ENCODE peak calls at places on chromosomes 13 and 19, in seven cellular contexts. G is hepatocyte, R is DND-41, O is keratinocyte, M is astrocyte, L is MM.1S, U is GM23248. V is an unnamed sample.

GRCh38 chr19:19214892-19215291 is 3.1 kb downstream of the NCAN start:
- DNase-seq in G (peak), R (peak), O (no peak), M (peak), L (peak), U (peak), V (peak)

GRCh38 chr19:55178781-55179569 is 1.1 kb downstream of the SYT5 start:
- DNase-seq in G (peak), R (peak), O (no peak), M (peak), L (peak), U (peak), V (peak)

GRCh38 chr19:40759352-40759751 is 8.3 kb downstream of the SNRPA start:
- DNase-seq in G (no peak), R (no peak), O (no peak), M (no peak), L (no peak), U (no peak), V (no peak)

GRCh38 chr19:50580240-50580639 is 12.0 kb upstream of the LRRC4B start:
- DNase-seq in G (no peak), R (no peak), O (no peak), M (no peak), L (no peak), U (no peak), V (no peak)

GRCh38 chr13:109509154-109509905 is 277.1 kb downstream of the IRS2 start:
- DNase-seq in G (peak), R (no peak), O (no peak), M (peak), L (no peak), U (peak), V (no peak)

GRCh38 chr13:49366841-49367240 is 77.0 kb downstream of the CAB39L start:
- DNase-seq in G (no peak), R (no peak), O (no peak), M (peak), L (no peak), U (peak), V (no peak)

GRCh38 chr19:54100560-54100959 is at the start of gene OSCAR:
- DNase-seq in G (no peak), R (no peak), O (no peak), M (no peak), L (no peak), U (no peak), V (no peak)

GRCh38 chr19:45771331-45771933 is 2.4 kb upstream of the SIX5 start:
- DNase-seq in G (no peak), R (no peak), O (no peak), M (no peak), L (no peak), U (no peak), V (no peak)

GRCh38 chr19:35349614-35350521 is 2.2 kb downstream of the FFAR1 start:
- DNase-seq in G (no peak), R (no peak), O (no peak), M (no peak), L (no peak), U (no peak), V (no peak)

GRCh38 chr19:17488593-17489391 is 18.5 kb downstream of the SLC27A1 start:
- DNase-seq in G (peak), R (peak), O (no peak), M (no peak), L (peak), U (peak), V (peak)

GRCh38 chr13:99144306-99144705 is 56.3 kb upstream of the UBAC2 start:
- DNase-seq in G (no peak), R (no peak), O (no peak), M (no peak), L (peak), U (no peak), V (no peak)

GRCh38 chr13:40440990-40441820 is 225.2 kb downstream of the FOXO1 start:
- DNase-seq in G (no peak), R (no peak), O (no peak), M (peak), L (no peak), U (peak), V (no peak)

GRCh38 chr13:59409211-59409610 is 754.5 kb downstream of the DIAPH3 start:
- DNase-seq in G (peak), R (no peak), O (no peak), M (peak), L (no peak), U (no peak), V (peak)

GRCh38 chr19:31578326-31578725 is 229.1 kb upstream of the TSHZ3 start:
- DNase-seq in G (no peak), R (no peak), O (no peak), M (no peak), L (no peak), U (no peak), V (no peak)

GRCh38 chr19:19485998-19486290 is 29.4 kb downstream of the TSSK6 start:
- DNase-seq in G (no peak), R (no peak), O (no peak), M (no peak), L (no peak), U (no peak), V (no peak)

GRCh38 chr13:110493161-110493593 is 68.3 kb downstream of the RAB20 start:
- DNase-seq in G (no peak), R (no peak), O (no peak), M (no peak), L (no peak), U (no peak), V (no peak)

GRCh38 chr19:10219678-10220077 is 11.5 kb downstream of the S1PR2 start:
- DNase-seq in G (peak), R (no peak), O (no peak), M (no peak), L (peak), U (peak), V (peak)

GRCh38 chr19:35986664-35987570 is 8.1 kb upstream of the SDHAF1 start:
- DNase-seq in G (peak), R (no peak), O (no peak), M (no peak), L (no peak), U (peak), V (peak)

GRCh38 chr13:53123536-53123935 is 94.9 kb downstream of the OLFM4 start:
- DNase-seq in G (no peak), R (no peak), O (no peak), M (no peak), L (no peak), U (no peak), V (no peak)

GRCh38 chr13:109897988-109898623 is 111.7 kb upstream of the IRS2 start:
- DNase-seq in G (no peak), R (no peak), O (no peak), M (no peak), L (no peak), U (peak), V (no peak)

GRCh38 chr19:8655340-8655709 is 24.9 kb downstream of the NFILZ start:
- DNase-seq in G (no peak), R (peak), O (no peak), M (no peak), L (peak), U (no peak), V (no peak)

GRCh38 chr13:44158055-44158655 is 215.5 kb upstream of the SERP2 start:
- DNase-seq in G (no peak), R (no peak), O (no peak), M (no peak), L (no peak), U (no peak), V (no peak)
- H3K27ac ChIP-seq in G (peak), R (no peak), O (peak), M (no peak), L (no peak), U (no peak), V (no peak)

DNA sequence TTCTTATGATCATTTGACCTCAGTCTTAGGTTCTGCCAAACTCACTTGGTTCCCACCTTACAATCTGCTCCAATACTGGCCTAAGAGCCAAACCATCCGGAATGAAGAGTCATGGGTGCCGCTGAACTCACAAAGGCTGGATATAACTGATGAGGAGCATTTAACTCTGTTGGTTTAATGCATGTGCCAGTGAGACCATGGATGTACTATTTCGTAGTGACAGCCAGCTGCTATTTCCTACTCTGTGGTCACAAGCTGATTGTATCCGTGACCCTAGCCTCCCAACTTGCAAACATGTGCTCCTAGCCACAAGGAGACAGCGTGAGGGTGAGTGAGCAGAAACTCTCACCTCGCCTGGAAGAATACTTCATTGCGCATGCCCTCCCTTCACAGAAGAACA is 67.0 kb upstream of the RAP2A start:
- DNase-seq in G (no peak), R (peak), O (no peak), M (peak), L (no peak), U (peak), V (no peak)
- TF ChIP-seq EZH2 in G (no peak), R (no peak), O (no peak), M (no peak), L (no peak), U (no peak), V (no peak)

DNA sequence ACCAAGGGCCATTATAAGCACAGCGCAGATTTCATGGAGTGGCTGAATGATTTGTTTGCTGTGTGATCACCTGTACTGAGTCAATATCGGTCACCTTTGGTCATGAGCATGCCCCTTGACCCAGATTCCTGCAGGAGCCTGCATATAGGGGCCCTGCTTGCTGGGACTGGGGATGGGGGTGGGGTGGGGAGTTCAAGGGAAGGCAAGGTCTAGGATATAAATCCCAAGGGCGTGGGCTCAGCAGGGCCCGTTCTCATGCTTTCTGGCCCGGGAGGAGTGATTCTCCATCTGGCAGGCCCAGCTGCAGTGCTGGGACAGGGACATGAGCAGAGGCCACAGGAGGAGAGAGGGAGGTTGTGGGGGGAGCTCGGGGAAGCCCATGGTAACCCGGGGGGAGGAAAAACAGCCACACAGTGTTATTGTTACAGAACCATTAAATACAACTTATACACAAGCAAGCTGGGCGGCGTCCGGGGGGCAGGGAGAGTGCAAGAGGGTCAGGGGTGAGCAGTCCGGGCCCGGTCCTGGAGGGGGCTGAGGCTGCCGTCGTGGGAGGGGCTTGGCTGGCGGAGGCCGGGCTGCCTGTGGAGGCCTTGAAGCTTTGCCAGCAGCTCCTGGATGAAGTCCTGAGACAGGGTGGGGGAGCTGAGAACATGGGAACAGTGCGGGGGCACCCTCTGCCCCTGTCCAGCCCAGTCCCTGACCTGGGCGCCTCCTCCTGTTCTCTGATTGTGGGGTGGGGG is 5.2 kb downstream of the PPP1R14A start:
- DNase-seq in G (peak), R (no peak), O (no peak), M (no peak), L (no peak), U (peak), V (no peak)
- H3K4me2 ChIP-seq in G (peak), R (no peak), O (peak), M (peak), L (no peak), U (peak), V (peak)

GRCh38 chr13:27270594-27271520 is at the start of gene RASL11A:
- DNase-seq in G (peak), R (peak), O (no peak), M (peak), L (peak), U (peak), V (peak)
- H3K27ac ChIP-seq in G (peak), R (no peak), O (no peak), M (peak), L (no peak), U (peak), V (no peak)

GRCh38 chr19:29526730-29527499 is 1.1 kb downstream of the VSTM2B start:
- DNase-seq in G (no peak), R (no peak), O (no peak), M (no peak), L (no peak), U (peak), V (peak)

GRCh38 chr19:29524201-29524911 is 1.4 kb upstream of the VSTM2B start:
- DNase-seq in G (no peak), R (no peak), O (no peak), M (no peak), L (no peak), U (peak), V (peak)

GRCh38 chr19:29523568-29523967 is 2.2 kb upstream of the VSTM2B start:
- DNase-seq in G (no peak), R (no peak), O (no peak), M (no peak), L (no peak), U (no peak), V (no peak)

GRCh38 chr19:29525901-29526729 is at the start of gene VSTM2B:
- DNase-seq in G (no peak), R (no peak), O (no peak), M (no peak), L (no peak), U (no peak), V (peak)

GRCh38 chr19:29524912-29525870 is 603 bp upstream of the VSTM2B start:
- DNase-seq in G (no peak), R (no peak), O (no peak), M (no peak), L (no peak), U (no peak), V (peak)
- TF ChIP-seq EZH2 in G (peak), R (no peak), O (no peak), M (peak), L (no peak), U (no peak), V (peak)

GRCh38 chr13:20121154-20121515 is 39.7 kb downstream of the GJA3 start:
- DNase-seq in G (no peak), R (peak), O (no peak), M (no peak), L (no peak), U (peak), V (no peak)
- H3K4me2 ChIP-seq in G (no peak), R (peak), O (no peak), M (no peak), L (peak), U (peak), V (no peak)

V was measured in neural progenitor cell.